ENCODE peak calls at places on chromosomes 16 and 17, in seven cellular contexts. One of them, this sample, is unnamed.

GRCh38 chr17:78865682-78866390 is 25.2 kb upstream of the USP36 start:
- DNase-seq in H1: peak; percentile 60
- DNase-seq in K562: peak; percentile 69
- DNase-seq in SK-N-SH: peak; percentile 89
- DNase-seq in HCT116: peak; percentile 73
- DNase-seq in GM12878: no peak
- DNase-seq in HepG2: peak; percentile 87
- DNase-seq in this sample: peak; percentile 71

GRCh38 chr16:87384162-87384999 is 805 bp upstream of the FBXO31 start:
- DNase-seq in HCT116: no peak
- DNase-seq in SK-N-SH: peak; percentile 82
- DNase-seq in HepG2: peak; percentile 57
- DNase-seq in H1: no peak
- DNase-seq in GM12878: no peak
- DNase-seq in K562: peak; percentile 39
- DNase-seq in this sample: no peak

GRCh38 chr17:6456321-6456720 is 12.1 kb downstream of the PIMREG start:
- DNase-seq in GM12878: no peak
- DNase-seq in HCT116: no peak
- DNase-seq in H1: no peak
- DNase-seq in HepG2: no peak
- DNase-seq in K562: no peak
- DNase-seq in SK-N-SH: no peak
- DNase-seq in this sample: no peak

GRCh38 chr16:88526008-88526905 is 43.9 kb upstream of the ZC3H18 start:
- DNase-seq in GM12878: no peak
- DNase-seq in SK-N-SH: no peak
- DNase-seq in HCT116: no peak
- DNase-seq in HepG2: no peak
- DNase-seq in H1: no peak
- DNase-seq in K562: peak; percentile 81
- DNase-seq in this sample: no peak

GRCh38 chr17:55731586-55732250 is 9.1 kb upstream of the TMEM100 start:
- DNase-seq in HepG2: no peak
- DNase-seq in HCT116: no peak
- DNase-seq in K562: peak; percentile 17
- DNase-seq in H1: no peak
- DNase-seq in SK-N-SH: no peak
- DNase-seq in GM12878: no peak
- DNase-seq in this sample: no peak

GRCh38 chr17:60153606-60154355 is 4.0 kb downstream of the CA4 start:
- DNase-seq in K562: no peak
- DNase-seq in GM12878: no peak
- DNase-seq in HepG2: no peak
- DNase-seq in SK-N-SH: peak; percentile 42
- DNase-seq in H1: no peak
- DNase-seq in HCT116: no peak
- DNase-seq in this sample: no peak

GRCh38 chr17:38715216-38715943 is 10.3 kb downstream of the MLLT6 start:
- DNase-seq in HepG2: no peak
- DNase-seq in GM12878: no peak
- DNase-seq in H1: no peak
- DNase-seq in K562: no peak
- DNase-seq in SK-N-SH: no peak
- DNase-seq in HCT116: no peak
- DNase-seq in this sample: no peak

GRCh38 chr17:67672592-67672991 is 45.1 kb upstream of the NOL11 start:
- DNase-seq in GM12878: no peak
- DNase-seq in K562: no peak
- DNase-seq in HepG2: no peak
- DNase-seq in H1: no peak
- DNase-seq in HCT116: no peak
- DNase-seq in SK-N-SH: no peak
- DNase-seq in this sample: no peak

GRCh38 chr17:9350083-9350482 is 225.5 kb downstream of the STX8 start:
- DNase-seq in HCT116: peak; percentile 8
- DNase-seq in HepG2: peak; percentile 18
- DNase-seq in SK-N-SH: no peak
- DNase-seq in GM12878: no peak
- DNase-seq in K562: no peak
- DNase-seq in H1: no peak
- DNase-seq in this sample: peak; percentile 47

GRCh38 chr17:75277664-75278071 is 6.6 kb upstream of the MIF4GD start:
- DNase-seq in SK-N-SH: no peak
- DNase-seq in HCT116: no peak
- DNase-seq in K562: peak; percentile 18
- DNase-seq in HepG2: no peak
- DNase-seq in H1: no peak
- DNase-seq in GM12878: no peak
- DNase-seq in this sample: no peak

GRCh38 chr17:56835259-56835575 is 1.3 kb downstream of the DGKE start:
- DNase-seq in HCT116: no peak
- DNase-seq in H1: no peak
- DNase-seq in K562: no peak
- DNase-seq in HepG2: no peak
- DNase-seq in SK-N-SH: no peak
- DNase-seq in GM12878: no peak
- DNase-seq in this sample: no peak

GRCh38 chr17:9239821-9240658 is 218.7 kb downstream of the NTN1 start:
- DNase-seq in HepG2: no peak
- DNase-seq in K562: peak; percentile 95
- DNase-seq in HCT116: peak; percentile 6
- DNase-seq in GM12878: no peak
- DNase-seq in SK-N-SH: peak; percentile 97
- DNase-seq in H1: no peak
- DNase-seq in this sample: no peak

GRCh38 chr17:29049541-29050150 is 6.7 kb downstream of the PIPOX start:
- DNase-seq in HCT116: no peak
- DNase-seq in H1: no peak
- DNase-seq in GM12878: no peak
- DNase-seq in K562: no peak
- DNase-seq in HepG2: no peak
- DNase-seq in SK-N-SH: peak; percentile 62
- DNase-seq in this sample: no peak

GRCh38 chr16:53744449-53744848 is 40.5 kb downstream of the FTO start:
- DNase-seq in GM12878: no peak
- DNase-seq in SK-N-SH: no peak
- DNase-seq in HepG2: peak; percentile 67
- DNase-seq in HCT116: no peak
- DNase-seq in H1: no peak
- DNase-seq in K562: no peak
- DNase-seq in this sample: no peak

GRCh38 chr17:28519236-28519635 is 13.1 kb downstream of the FOXN1 start:
- DNase-seq in SK-N-SH: no peak
- DNase-seq in K562: no peak
- DNase-seq in HepG2: no peak
- DNase-seq in H1: no peak
- DNase-seq in GM12878: no peak
- DNase-seq in HCT116: no peak
- DNase-seq in this sample: no peak

GRCh38 chr16:50202926-50203624 is 50.0 kb downstream of the TENT4B start:
- DNase-seq in SK-N-SH: no peak
- DNase-seq in HCT116: peak; percentile 62
- DNase-seq in K562: no peak
- DNase-seq in GM12878: no peak
- DNase-seq in H1: no peak
- DNase-seq in HepG2: peak; percentile 92
- DNase-seq in this sample: peak; percentile 13

GRCh38 chr17:36001109-36001735 is at the start of gene CCL15:
- DNase-seq in HCT116: no peak
- DNase-seq in GM12878: no peak
- DNase-seq in K562: no peak
- DNase-seq in HepG2: peak; percentile 80
- DNase-seq in SK-N-SH: no peak
- DNase-seq in H1: no peak
- DNase-seq in this sample: no peak

GRCh38 chr17:40560592-40561293 is 4.5 kb downstream of the CCR7 start:
- DNase-seq in HCT116: no peak
- DNase-seq in HepG2: no peak
- DNase-seq in H1: no peak
- DNase-seq in GM12878: peak; percentile 96
- DNase-seq in SK-N-SH: no peak
- DNase-seq in K562: peak; percentile 52
- DNase-seq in this sample: no peak

GRCh38 chr17:45845376-45846185 is 900 bp downstream of the SPPL2C start:
- DNase-seq in SK-N-SH: no peak
- DNase-seq in HepG2: no peak
- DNase-seq in K562: no peak
- DNase-seq in GM12878: no peak
- DNase-seq in H1: no peak
- DNase-seq in HCT116: no peak
- DNase-seq in this sample: no peak

GRCh38 chr16:83826146-83826913 is 18.6 kb downstream of the HSBP1 start:
- DNase-seq in K562: peak; percentile 89
- DNase-seq in SK-N-SH: peak; percentile 86
- DNase-seq in GM12878: no peak
- DNase-seq in H1: no peak
- DNase-seq in HCT116: peak; percentile 64
- DNase-seq in HepG2: peak; percentile 52
- DNase-seq in this sample: peak; percentile 62

DNA sequence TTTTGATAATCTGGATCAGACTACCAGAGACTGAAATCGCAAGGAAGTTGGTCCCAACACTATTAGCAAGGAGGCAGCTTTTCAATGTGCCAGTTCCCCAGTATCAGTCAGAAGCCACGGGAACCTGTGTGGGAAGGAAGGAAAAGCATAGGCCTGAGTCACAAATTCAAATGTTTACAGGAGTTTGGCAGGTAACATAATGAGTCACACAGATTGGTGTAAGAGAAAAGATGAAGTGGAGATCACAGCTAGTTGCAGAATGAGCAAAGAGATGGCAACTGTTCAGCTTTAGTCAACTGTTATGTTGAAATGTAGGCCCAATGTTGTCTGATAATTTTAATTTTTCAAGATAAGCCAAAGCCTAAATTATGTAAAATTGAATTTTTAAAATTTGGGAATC is 28.1 kb upstream of the ITGA2B start:
- DNase-seq in SK-N-SH: no peak
- DNase-seq in HepG2: peak; percentile 20
- DNase-seq in K562: no peak
- DNase-seq in HCT116: peak; percentile 29
- DNase-seq in H1: no peak
- DNase-seq in GM12878: peak; percentile 51
- DNase-seq in this sample: peak; percentile 41
- TF ChIP-seq SIN3A in SK-N-SH: no peak
- TF ChIP-seq SIN3A in HepG2: no peak
- TF ChIP-seq SIN3A in K562: no peak
- TF ChIP-seq SIN3A in HCT116: no peak
- TF ChIP-seq SIN3A in H1: no peak
- TF ChIP-seq SIN3A in GM12878: no peak
- TF ChIP-seq SIN3A in this sample: no peak

DNA sequence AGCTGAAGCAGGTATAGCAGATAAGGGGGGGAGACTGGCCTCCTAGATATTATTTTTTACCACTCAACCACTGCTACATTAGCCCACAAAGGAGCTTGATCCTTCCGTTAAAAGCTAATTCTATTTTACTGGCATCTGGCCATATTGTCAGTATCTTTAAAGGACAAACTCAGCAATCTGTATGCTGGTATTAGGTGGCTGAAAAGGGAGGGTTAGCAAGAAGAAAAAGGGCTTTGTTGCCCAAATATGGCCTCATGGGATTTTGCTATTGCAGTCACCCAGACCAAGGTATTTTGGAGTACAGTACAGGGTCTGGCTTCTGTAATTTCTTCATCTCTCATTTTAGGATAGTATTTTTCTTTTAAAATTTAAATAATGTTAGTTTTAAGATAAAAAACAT is 14.4 kb downstream of the RFWD3 start:
- DNase-seq in K562: no peak
- DNase-seq in HCT116: no peak
- DNase-seq in H1: no peak
- DNase-seq in HepG2: no peak
- DNase-seq in SK-N-SH: no peak
- DNase-seq in GM12878: no peak
- DNase-seq in this sample: no peak
- TF ChIP-seq SIN3A in K562: no peak
- TF ChIP-seq SIN3A in HCT116: no peak
- TF ChIP-seq SIN3A in H1: no peak
- TF ChIP-seq SIN3A in HepG2: no peak
- TF ChIP-seq SIN3A in SK-N-SH: no peak
- TF ChIP-seq SIN3A in GM12878: no peak
- TF ChIP-seq SIN3A in this sample: no peak

GRCh38 chr16:57307365-57307764 is 22.9 kb upstream of the PLLP start:
- DNase-seq in HCT116: no peak
- DNase-seq in K562: peak; percentile 3
- DNase-seq in SK-N-SH: no peak
- DNase-seq in HepG2: no peak
- DNase-seq in H1: no peak
- DNase-seq in GM12878: no peak
- DNase-seq in this sample: no peak
- TF ChIP-seq SIN3A in HCT116: no peak
- TF ChIP-seq SIN3A in K562: no peak
- TF ChIP-seq SIN3A in SK-N-SH: no peak
- TF ChIP-seq SIN3A in HepG2: no peak
- TF ChIP-seq SIN3A in H1: no peak
- TF ChIP-seq SIN3A in GM12878: no peak
- TF ChIP-seq SIN3A in this sample: no peak

GRCh38 chr16:27222499-27223225 is 19.3 kb downstream of the KDM8 start:
- DNase-seq in HepG2: no peak
- DNase-seq in K562: no peak
- DNase-seq in SK-N-SH: peak; percentile 51
- DNase-seq in H1: no peak
- DNase-seq in GM12878: no peak
- DNase-seq in HCT116: no peak
- DNase-seq in this sample: no peak
- TF ChIP-seq SIN3A in HepG2: no peak
- TF ChIP-seq SIN3A in K562: no peak
- TF ChIP-seq SIN3A in SK-N-SH: no peak
- TF ChIP-seq SIN3A in H1: no peak
- TF ChIP-seq SIN3A in GM12878: no peak
- TF ChIP-seq SIN3A in HCT116: no peak
- TF ChIP-seq SIN3A in this sample: no peak

This sample was measured in Panc1.